ENCODE peak calls at places on chromosomes 1 and 21, in eight cellular contexts. N is endothelial cell of umbilical vein; J is heart right ventricle; Q is CD4-positive, alpha-beta T cell; B is neural progenitor cell; D is Panc1; R is trophoblast cell; G is mesenchymal stem cell. I is an unnamed sample.

GRCh38 chr1:48873944-48874343 is 97.3 kb upstream of the BEND5 start:
- DNase-seq in N (no peak), J (no peak), Q (no peak), B (peak; percentile 46), D (no peak), R (no peak), G (no peak), I (no peak)

GRCh38 chr1:176243746-176244145 is 36.7 kb upstream of the COP1 start:
- DNase-seq in N (no peak), J (no peak), Q (no peak), B (no peak), D (no peak), R (no peak), G (no peak), I (no peak)

GRCh38 chr21:24367936-24368335 is 1239.3 kb downstream of the MRPL39 start:
- DNase-seq in N (no peak), J (no peak), Q (no peak), B (no peak), D (no peak), R (no peak), G (no peak), I (no peak)

GRCh38 chr1:197464039-197464438 is 196.0 kb downstream of the CRB1 start:
- DNase-seq in N (no peak), J (peak; percentile 7), Q (no peak), B (peak; percentile 11), D (no peak), R (peak; percentile 3), G (peak; percentile 93), I (no peak)

GRCh38 chr1:40047769-40048168 is 7.2 kb downstream of the CAP1 start:
- DNase-seq in N (no peak), J (no peak), Q (no peak), B (no peak), D (no peak), R (no peak), G (no peak), I (no peak)

GRCh38 chr1:151492120-151492519 is 19.1 kb upstream of the CGN start:
- DNase-seq in N (no peak), J (no peak), Q (no peak), B (no peak), D (no peak), R (no peak), G (no peak), I (no peak)

GRCh38 chr1:64478594-64479248 is 8.8 kb downstream of the CACHD1 start:
- DNase-seq in N (peak; percentile 80), J (no peak), Q (no peak), B (no peak), D (no peak), R (no peak), G (no peak), I (no peak)

GRCh38 chr21:41677671-41678015 is 89.2 kb downstream of the RIPK4 start:
- DNase-seq in N (no peak), J (no peak), Q (no peak), B (no peak), D (peak; percentile 59), R (no peak), G (no peak), I (no peak)

GRCh38 chr21:44337941-44338895 is 972 bp downstream of the CFAP410 start:
- DNase-seq in N (peak; percentile 68), J (peak; percentile 79), Q (no peak), B (peak; percentile 71), D (peak; percentile 17), R (peak; percentile 35), G (peak; percentile 78), I (no peak)

GRCh38 chr21:21003701-21004100 is 5.5 kb downstream of the NCAM2 start:
- DNase-seq in N (peak; percentile 6), J (no peak), Q (no peak), B (peak; percentile 56), D (no peak), R (no peak), G (peak; percentile 40), I (no peak)

GRCh38 chr1:111190931-111191451 is 9.5 kb downstream of the DENND2D start:
- DNase-seq in N (no peak), J (no peak), Q (no peak), B (no peak), D (no peak), R (peak; percentile 58), G (peak; percentile 52), I (no peak)

GRCh38 chr1:17587693-17588047 is 48.2 kb downstream of the ARHGEF10L start:
- DNase-seq in N (no peak), J (peak; percentile 24), Q (no peak), B (peak; percentile 67), D (no peak), R (peak; percentile 42), G (peak; percentile 76), I (no peak)

GRCh38 chr1:38500891-38501290 is 358.7 kb downstream of the RRAGC start:
- DNase-seq in N (no peak), J (no peak), Q (no peak), B (no peak), D (no peak), R (no peak), G (no peak), I (no peak)

GRCh38 chr1:43705982-43706597 is 1.2 kb upstream of the ST3GAL3 start:
- DNase-seq in N (peak; percentile 21), J (no peak), Q (no peak), B (peak; percentile 18), D (no peak), R (no peak), G (peak; percentile 50), I (no peak)

DNA sequence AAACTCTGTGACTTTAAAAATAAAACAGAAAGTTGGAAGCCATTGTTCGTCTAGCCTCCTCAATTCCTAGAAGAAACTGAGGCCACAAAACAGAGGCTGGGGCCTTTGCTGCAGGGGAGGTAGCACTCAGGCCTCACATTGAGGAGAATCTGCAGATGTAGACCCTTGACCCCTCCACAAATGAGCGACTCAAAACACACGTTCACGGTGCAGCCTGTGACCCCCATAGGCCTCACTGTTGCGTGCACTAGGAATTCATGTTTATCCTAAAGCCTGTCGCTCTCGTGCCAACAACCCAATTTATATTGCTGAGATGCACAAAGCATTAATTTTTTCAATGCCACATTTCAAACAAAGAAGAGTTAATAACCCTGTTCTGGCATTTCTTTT is 5.6 kb downstream of the TMEM51 start:
- DNase-seq in N (no peak), J (no peak), Q (no peak), B (no peak), D (no peak), R (no peak), G (peak; percentile 89), I (no peak)
- H3K27ac ChIP-seq in N (no peak overlapping the region), J (no peak overlapping the region), Q (no peak overlapping the region), B (no peak overlapping the region), D (peak overlapping the region; percentile 68), R (no peak overlapping the region), G (peak overlapping the region; percentile 63), I (no peak overlapping the region)

DNA sequence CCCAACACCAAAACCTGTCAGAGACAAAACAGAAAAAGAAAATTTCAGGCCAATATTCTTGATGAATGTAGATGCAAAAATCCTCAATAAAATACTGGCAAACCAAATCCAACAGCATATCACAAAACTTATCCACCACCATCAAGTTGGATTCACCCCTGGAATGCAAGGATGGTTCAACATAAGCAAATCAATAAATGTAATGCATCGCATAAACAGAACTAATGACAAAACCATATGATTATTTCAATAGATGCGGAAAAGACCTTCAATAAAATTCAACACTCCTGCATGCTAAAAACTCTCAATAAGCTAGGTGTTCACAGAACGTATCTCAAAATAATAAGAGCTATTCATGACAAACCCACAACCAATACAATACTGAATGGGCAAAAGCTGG is 3.8 kb upstream of the OR2L5 start:
- DNase-seq in N (no peak), J (no peak), Q (no peak), B (no peak), D (no peak), R (no peak), G (no peak), I (no peak)
- H3K9me3 ChIP-seq in N (peaks cover 6% of the 10 kb centered on the region), J (peaks cover 59% of the 10 kb centered on the region), Q (peaks cover 24% of the 10 kb centered on the region), B (peaks cover 34% of the 10 kb centered on the region), D (peaks cover 4% of the 10 kb centered on the region), R (peaks cover 6% of the 10 kb centered on the region), G (peaks cover 39% of the 10 kb centered on the region), I (no peaks in the 10 kb centered on the region)

GRCh38 chr1:9700340-9700739 is 48.8 kb downstream of the PIK3CD start:
- DNase-seq in N (no peak), J (no peak), Q (no peak), B (no peak), D (peak; percentile 73), R (peak; percentile 93), G (peak; percentile 75), I (no peak)

GRCh38 chr1:9703681-9704080 is 52.1 kb downstream of the PIK3CD start:
- DNase-seq in N (no peak), J (no peak), Q (no peak), B (no peak), D (no peak), R (no peak), G (no peak), I (no peak)

GRCh38 chr1:9701661-9702060 is 50.1 kb downstream of the PIK3CD start:
- DNase-seq in N (no peak), J (no peak), Q (no peak), B (no peak), D (no peak), R (peak; percentile 39), G (no peak), I (no peak)

GRCh38 chr1:9705337-9706098 is 54.0 kb downstream of the PIK3CD start:
- DNase-seq in N (no peak), J (no peak), Q (no peak), B (no peak), D (no peak), R (no peak), G (no peak), I (no peak)

DNA sequence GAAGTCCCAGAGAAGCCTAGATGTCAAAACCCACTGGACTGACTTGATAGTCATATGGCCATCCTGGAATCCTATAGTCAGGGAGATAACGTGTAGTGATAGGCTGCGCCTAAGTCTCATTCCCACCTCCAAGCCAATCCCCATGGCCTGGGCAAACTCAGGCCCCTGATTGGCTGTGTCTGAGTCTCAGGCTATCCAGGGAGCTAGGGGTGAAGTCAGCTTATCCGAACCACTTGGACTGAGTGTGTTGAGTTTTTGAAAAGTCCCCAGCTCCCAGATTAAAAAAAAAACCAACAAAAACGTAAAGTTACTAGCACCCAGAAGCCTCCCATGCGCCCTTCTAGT is 51.6 kb downstream of the PIK3CD start:
- DNase-seq in N (no peak), J (no peak), Q (no peak), B (no peak), D (no peak), R (no peak), G (no peak), I (no peak)
- H3K27ac ChIP-seq in N (no peak overlapping the region), J (no peak overlapping the region), Q (peak overlapping the region; percentile 25), B (no peak overlapping the region), D (no peak overlapping the region), R (no peak overlapping the region), G (no peak overlapping the region), I (no peak overlapping the region)

GRCh38 chr1:80050085-80050484 is 1043.6 kb upstream of the ADGRL4 start:
- DNase-seq in N (no peak), J (no peak), Q (no peak), B (no peak), D (no peak), R (no peak), G (no peak), I (no peak)
- H3K9me3 ChIP-seq in N (no peaks in the 10 kb centered on the region), J (peaks cover 28% of the 10 kb centered on the region), Q (no peaks in the 10 kb centered on the region), B (no peaks in the 10 kb centered on the region), D (no peaks in the 10 kb centered on the region), R (peaks cover 2% of the 10 kb centered on the region), G (no peaks in the 10 kb centered on the region), I (no peaks in the 10 kb centered on the region)

GRCh38 chr1:12598914-12599463 is 19.0 kb downstream of the DHRS3 start:
- DNase-seq in N (peak; percentile 56), J (no peak), Q (no peak), B (no peak), D (no peak), R (no peak), G (no peak), I (no peak)
- H3K27ac ChIP-seq in N (no peak overlapping the region), J (peak overlapping the region; percentile 91), Q (no peak overlapping the region), B (no peak overlapping the region), D (peak overlapping the region; percentile 96), R (no peak overlapping the region), G (no peak overlapping the region), I (peak overlapping the region; percentile 96)